ENCODE peak calls at places on chromosome 6, in seven cellular contexts. One of them, this sample, is unnamed.

GRCh38 chr6:143279385-143279784 is 171.1 kb downstream of the ADAT2 start:
- DNase-seq in lower lobe of right lung: no peak
- DNase-seq in A549: peak; percentile 3
- DNase-seq in CD14-positive monocyte: no peak
- DNase-seq in neural crest cell: no peak
- DNase-seq in left lung: no peak
- DNase-seq in endothelial cell: peak; percentile 30
- DNase-seq in this sample: peak; percentile 42

GRCh38 chr6:100023798-100024197 is 29.8 kb upstream of the MCHR2 start:
- DNase-seq in CD14-positive monocyte: no peak
- DNase-seq in endothelial cell: no peak
- DNase-seq in A549: no peak
- DNase-seq in lower lobe of right lung: no peak
- DNase-seq in left lung: no peak
- DNase-seq in neural crest cell: no peak
- DNase-seq in this sample: no peak

GRCh38 chr6:23137596-23137995 is 568.2 kb downstream of the HDGFL1 start:
- DNase-seq in lower lobe of right lung: no peak
- DNase-seq in CD14-positive monocyte: no peak
- DNase-seq in A549: no peak
- DNase-seq in endothelial cell: no peak
- DNase-seq in neural crest cell: no peak
- DNase-seq in left lung: no peak
- DNase-seq in this sample: no peak

GRCh38 chr6:41071501-41071922 is 644 bp downstream of the OARD1 start:
- DNase-seq in endothelial cell: peak; percentile 71
- DNase-seq in neural crest cell: no peak
- DNase-seq in lower lobe of right lung: peak; percentile 87
- DNase-seq in A549: peak; percentile 63
- DNase-seq in left lung: peak; percentile 91
- DNase-seq in CD14-positive monocyte: peak; percentile 82
- DNase-seq in this sample: no peak

GRCh38 chr6:43202451-43202850 is 20.5 kb downstream of the CUL9 start:
- DNase-seq in endothelial cell: no peak
- DNase-seq in A549: no peak
- DNase-seq in neural crest cell: no peak
- DNase-seq in left lung: no peak
- DNase-seq in CD14-positive monocyte: no peak
- DNase-seq in lower lobe of right lung: no peak
- DNase-seq in this sample: no peak

GRCh38 chr6:17101422-17102257 is at the start of gene STMND1:
- DNase-seq in left lung: peak; percentile 73
- DNase-seq in lower lobe of right lung: peak; percentile 64
- DNase-seq in CD14-positive monocyte: no peak
- DNase-seq in A549: peak; percentile 27
- DNase-seq in neural crest cell: peak; percentile 17
- DNase-seq in endothelial cell: no peak
- DNase-seq in this sample: peak; percentile 62

GRCh38 chr6:25013249-25013648 is 77.5 kb upstream of the RIPOR2 start:
- DNase-seq in A549: no peak
- DNase-seq in neural crest cell: no peak
- DNase-seq in lower lobe of right lung: no peak
- DNase-seq in CD14-positive monocyte: no peak
- DNase-seq in endothelial cell: no peak
- DNase-seq in left lung: no peak
- DNase-seq in this sample: no peak

GRCh38 chr6:147782302-147782701 is 273.8 kb downstream of the SAMD5 start:
- DNase-seq in A549: peak; percentile 3
- DNase-seq in CD14-positive monocyte: no peak
- DNase-seq in neural crest cell: no peak
- DNase-seq in endothelial cell: no peak
- DNase-seq in lower lobe of right lung: no peak
- DNase-seq in left lung: no peak
- DNase-seq in this sample: peak; percentile 6

GRCh38 chr6:84193140-84193708 is 34.2 kb downstream of the CEP162 start:
- DNase-seq in lower lobe of right lung: no peak
- DNase-seq in left lung: no peak
- DNase-seq in CD14-positive monocyte: no peak
- DNase-seq in neural crest cell: no peak
- DNase-seq in endothelial cell: no peak
- DNase-seq in A549: peak; percentile 24
- DNase-seq in this sample: peak; percentile 38

GRCh38 chr6:163337958-163338357 is 76.6 kb upstream of the QKI start:
- DNase-seq in lower lobe of right lung: peak; percentile 74
- DNase-seq in A549: no peak
- DNase-seq in left lung: no peak
- DNase-seq in endothelial cell: no peak
- DNase-seq in neural crest cell: no peak
- DNase-seq in CD14-positive monocyte: no peak
- DNase-seq in this sample: peak; percentile 59

GRCh38 chr6:111477481-111477938 is 5.5 kb downstream of the REV3L start:
- DNase-seq in endothelial cell: no peak
- DNase-seq in A549: no peak
- DNase-seq in CD14-positive monocyte: no peak
- DNase-seq in left lung: no peak
- DNase-seq in lower lobe of right lung: no peak
- DNase-seq in neural crest cell: no peak
- DNase-seq in this sample: no peak

GRCh38 chr6:69231983-69232382 is 564.8 kb downstream of the LMBRD1 start:
- DNase-seq in CD14-positive monocyte: no peak
- DNase-seq in lower lobe of right lung: no peak
- DNase-seq in endothelial cell: no peak
- DNase-seq in neural crest cell: no peak
- DNase-seq in A549: no peak
- DNase-seq in left lung: no peak
- DNase-seq in this sample: no peak

GRCh38 chr6:168441434-168442391 is 729 bp downstream of the SMOC2 start:
- DNase-seq in CD14-positive monocyte: no peak
- DNase-seq in lower lobe of right lung: no peak
- DNase-seq in A549: no peak
- DNase-seq in endothelial cell: peak; percentile 29
- DNase-seq in neural crest cell: no peak
- DNase-seq in left lung: peak; percentile 74
- DNase-seq in this sample: no peak

GRCh38 chr6:23600118-23600517 is 525.9 kb upstream of the NRSN1 start:
- DNase-seq in left lung: no peak
- DNase-seq in endothelial cell: no peak
- DNase-seq in lower lobe of right lung: no peak
- DNase-seq in neural crest cell: no peak
- DNase-seq in CD14-positive monocyte: no peak
- DNase-seq in A549: no peak
- DNase-seq in this sample: no peak

GRCh38 chr6:155521719-155522118 is 66.1 kb upstream of the NOX3 start:
- DNase-seq in left lung: no peak
- DNase-seq in endothelial cell: no peak
- DNase-seq in A549: no peak
- DNase-seq in lower lobe of right lung: no peak
- DNase-seq in neural crest cell: no peak
- DNase-seq in CD14-positive monocyte: no peak
- DNase-seq in this sample: no peak

GRCh38 chr6:83371428-83371827 is 59.4 kb downstream of the ME1 start:
- DNase-seq in A549: no peak
- DNase-seq in lower lobe of right lung: no peak
- DNase-seq in endothelial cell: no peak
- DNase-seq in left lung: no peak
- DNase-seq in CD14-positive monocyte: no peak
- DNase-seq in neural crest cell: no peak
- DNase-seq in this sample: no peak

GRCh38 chr6:66522864-66523263 is 815.8 kb upstream of the EYS start:
- DNase-seq in A549: no peak
- DNase-seq in left lung: no peak
- DNase-seq in endothelial cell: no peak
- DNase-seq in CD14-positive monocyte: no peak
- DNase-seq in neural crest cell: no peak
- DNase-seq in lower lobe of right lung: no peak
- DNase-seq in this sample: no peak

GRCh38 chr6:130575971-130576370 is 210.2 kb downstream of the TMEM200A start:
- DNase-seq in neural crest cell: no peak
- DNase-seq in endothelial cell: no peak
- DNase-seq in CD14-positive monocyte: no peak
- DNase-seq in left lung: no peak
- DNase-seq in A549: no peak
- DNase-seq in lower lobe of right lung: no peak
- DNase-seq in this sample: no peak

GRCh38 chr6:163941471-163941980 is 527.0 kb downstream of the QKI start:
- DNase-seq in CD14-positive monocyte: no peak
- DNase-seq in neural crest cell: no peak
- DNase-seq in A549: no peak
- DNase-seq in left lung: no peak
- DNase-seq in endothelial cell: no peak
- DNase-seq in lower lobe of right lung: no peak
- DNase-seq in this sample: no peak

GRCh38 chr6:29628419-29629281 is 4.3 kb downstream of the GABBR1 start:
- DNase-seq in endothelial cell: peak; percentile 93
- DNase-seq in CD14-positive monocyte: no peak
- DNase-seq in neural crest cell: peak; percentile 74
- DNase-seq in left lung: peak; percentile 90
- DNase-seq in A549: peak; percentile 81
- DNase-seq in lower lobe of right lung: peak; percentile 74
- DNase-seq in this sample: peak; percentile 51

GRCh38 chr6:8918196-8918595 is 482.9 kb upstream of the SLC35B3 start:
- DNase-seq in A549: no peak
- DNase-seq in neural crest cell: no peak
- DNase-seq in lower lobe of right lung: no peak
- DNase-seq in CD14-positive monocyte: no peak
- DNase-seq in left lung: no peak
- DNase-seq in endothelial cell: no peak
- DNase-seq in this sample: no peak

DNA sequence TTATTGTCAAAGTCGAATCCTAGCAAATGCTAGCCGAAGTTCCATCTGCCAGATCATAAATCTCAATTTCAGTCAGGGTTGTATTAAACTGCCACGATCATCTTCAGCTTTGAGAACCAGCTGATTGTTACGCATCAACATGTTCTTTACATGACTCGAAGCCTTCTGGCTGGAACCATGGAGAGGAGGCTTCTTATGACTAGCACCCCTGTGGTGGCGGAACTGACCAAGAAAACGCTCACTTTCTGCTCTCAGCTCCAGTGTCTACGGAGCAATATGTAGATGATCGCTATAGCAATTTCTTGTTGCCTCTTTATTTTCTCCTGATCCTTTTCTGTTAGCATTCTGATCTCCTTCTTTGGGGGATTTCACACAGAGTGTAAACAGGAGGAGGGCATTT is 479.4 kb upstream of the SLC35B3 start:
- DNase-seq in CD14-positive monocyte: no peak
- DNase-seq in A549: no peak
- DNase-seq in endothelial cell: no peak
- DNase-seq in lower lobe of right lung: no peak
- DNase-seq in neural crest cell: no peak
- DNase-seq in left lung: no peak
- DNase-seq in this sample: no peak
- TF ChIP-seq CTCF in CD14-positive monocyte: no peak
- TF ChIP-seq CTCF in A549: no peak
- TF ChIP-seq CTCF in endothelial cell: no peak
- TF ChIP-seq CTCF in lower lobe of right lung: no peak
- TF ChIP-seq CTCF in neural crest cell: no peak
- TF ChIP-seq CTCF in left lung: no peak
- TF ChIP-seq CTCF in this sample: no peak

GRCh38 chr6:159852877-159853276 is 37.9 kb upstream of the MAS1 start:
- DNase-seq in endothelial cell: no peak
- DNase-seq in left lung: no peak
- DNase-seq in neural crest cell: no peak
- DNase-seq in lower lobe of right lung: no peak
- DNase-seq in A549: no peak
- DNase-seq in CD14-positive monocyte: no peak
- DNase-seq in this sample: peak; percentile 41
- TF ChIP-seq CTCF in endothelial cell: no peak
- TF ChIP-seq CTCF in left lung: peak; percentile 17
- TF ChIP-seq CTCF in neural crest cell: peak; percentile 39
- TF ChIP-seq CTCF in lower lobe of right lung: no peak
- TF ChIP-seq CTCF in A549: peak; percentile 43
- TF ChIP-seq CTCF in CD14-positive monocyte: no peak
- TF ChIP-seq CTCF in this sample: peak; percentile 28

GRCh38 chr6:108260809-108261569 is at the start of gene SNX3:
- DNase-seq in CD14-positive monocyte: peak; percentile 95
- DNase-seq in left lung: peak; percentile 99
- DNase-seq in neural crest cell: peak; percentile 89
- DNase-seq in endothelial cell: peak; percentile 96
- DNase-seq in lower lobe of right lung: peak; percentile 97
- DNase-seq in A549: peak; percentile 86
- DNase-seq in this sample: peak; percentile 96
- TF ChIP-seq CTCF in CD14-positive monocyte: no peak
- TF ChIP-seq CTCF in left lung: no peak
- TF ChIP-seq CTCF in neural crest cell: no peak
- TF ChIP-seq CTCF in endothelial cell: no peak
- TF ChIP-seq CTCF in lower lobe of right lung: no peak
- TF ChIP-seq CTCF in A549: no peak
- TF ChIP-seq CTCF in this sample: no peak

GRCh38 chr6:57268294-57268640 is 46.2 kb upstream of the RAB23 start:
- DNase-seq in left lung: no peak
- DNase-seq in A549: no peak
- DNase-seq in neural crest cell: no peak
- DNase-seq in CD14-positive monocyte: no peak
- DNase-seq in lower lobe of right lung: no peak
- DNase-seq in endothelial cell: no peak
- DNase-seq in this sample: no peak

GRCh38 chr6:57262491-57262890 is 40.4 kb upstream of the RAB23 start:
- DNase-seq in endothelial cell: no peak
- DNase-seq in A549: no peak
- DNase-seq in left lung: no peak
- DNase-seq in neural crest cell: no peak
- DNase-seq in lower lobe of right lung: no peak
- DNase-seq in CD14-positive monocyte: no peak
- DNase-seq in this sample: no peak

GRCh38 chr6:57265755-57266221 is 43.7 kb upstream of the RAB23 start:
- DNase-seq in A549: no peak
- DNase-seq in endothelial cell: no peak
- DNase-seq in left lung: no peak
- DNase-seq in CD14-positive monocyte: no peak
- DNase-seq in lower lobe of right lung: no peak
- DNase-seq in neural crest cell: no peak
- DNase-seq in this sample: peak; percentile 5

GRCh38 chr6:57262901-57263694 is 41.0 kb upstream of the RAB23 start:
- DNase-seq in A549: no peak
- DNase-seq in CD14-positive monocyte: no peak
- DNase-seq in endothelial cell: no peak
- DNase-seq in neural crest cell: no peak
- DNase-seq in lower lobe of right lung: no peak
- DNase-seq in left lung: no peak
- DNase-seq in this sample: no peak

DNA sequence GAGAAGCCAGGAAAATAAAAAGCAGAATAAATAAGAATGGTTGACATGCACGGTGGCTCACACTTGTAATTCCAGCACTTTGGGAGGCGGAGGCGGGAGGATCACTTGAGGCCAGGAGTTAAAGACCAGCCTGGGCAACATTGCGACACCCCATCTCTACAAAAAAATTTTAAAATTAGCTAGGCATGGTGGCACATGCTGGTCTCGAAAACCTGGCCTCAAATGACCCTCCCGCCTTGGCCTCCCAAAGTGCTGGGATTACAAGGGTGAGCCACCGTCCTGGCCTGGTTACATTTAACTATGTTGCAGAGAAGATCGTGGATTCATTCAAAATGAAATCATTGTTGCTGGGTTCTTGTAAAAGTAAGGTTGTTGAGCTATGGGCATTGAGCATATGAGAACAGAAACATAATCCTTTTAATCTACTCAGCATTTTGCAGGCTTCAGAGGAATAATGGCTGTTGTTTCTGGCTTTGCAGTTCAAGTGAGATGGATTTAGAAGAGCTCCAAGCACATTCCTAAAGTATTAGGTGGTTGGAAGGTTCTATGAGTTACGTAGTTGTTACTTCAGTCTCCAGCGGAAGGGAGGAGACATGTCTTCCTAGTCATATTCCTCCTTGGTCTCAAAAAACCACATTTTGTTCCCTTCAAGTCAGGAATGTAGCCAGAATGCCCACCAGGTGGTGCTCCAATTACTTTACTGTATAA is 45.6 kb upstream of the RAB23 start:
- DNase-seq in lower lobe of right lung: peak; percentile 51
- DNase-seq in CD14-positive monocyte: no peak
- DNase-seq in neural crest cell: peak; percentile 8
- DNase-seq in left lung: no peak
- DNase-seq in endothelial cell: peak; percentile 34
- DNase-seq in A549: peak; percentile 28
- DNase-seq in this sample: peak; percentile 91
- TF ChIP-seq CTCF in lower lobe of right lung: peak; percentile 44
- TF ChIP-seq CTCF in CD14-positive monocyte: peak; percentile 46
- TF ChIP-seq CTCF in neural crest cell: peak; percentile 72
- TF ChIP-seq CTCF in left lung: peak; percentile 35
- TF ChIP-seq CTCF in endothelial cell: peak; percentile 58
- TF ChIP-seq CTCF in A549: peak; percentile 54
- TF ChIP-seq CTCF in this sample: peak; percentile 49

This sample was measured in MCF 10A.